ENCODE peak calls at places on chromosome 17, in four cellular contexts. One of them, this sample, is unnamed.

GRCh38 chr17:55818451-55819375 is 67.9 kb downstream of the PCTP start:
- DNase-seq in H1: no peak
- DNase-seq in GM12891: no peak
- DNase-seq in GM12878: no peak
- DNase-seq in this sample: no peak

GRCh38 chr17:43014020-43014615 is 7.5 kb downstream of the IFI35 start:
- DNase-seq in H1: no peak
- DNase-seq in GM12891: no peak
- DNase-seq in GM12878: no peak
- DNase-seq in this sample: no peak

GRCh38 chr17:40479754-40480480 is 21.5 kb downstream of the TNS4 start:
- DNase-seq in H1: no peak
- DNase-seq in GM12891: no peak
- DNase-seq in GM12878: no peak
- DNase-seq in this sample: no peak

GRCh38 chr17:39450051-39450450 is 1.0 kb downstream of the MED1 start:
- DNase-seq in H1: no peak
- DNase-seq in GM12891: no peak
- DNase-seq in GM12878: no peak
- DNase-seq in this sample: no peak

GRCh38 chr17:77737442-77738265 is 220.8 kb upstream of the TNRC6C start:
- DNase-seq in H1: no peak
- DNase-seq in GM12891: no peak
- DNase-seq in GM12878: no peak
- DNase-seq in this sample: no peak

GRCh38 chr17:80679816-80680215 is 135.2 kb downstream of the RPTOR start:
- DNase-seq in H1: no peak
- DNase-seq in GM12891: no peak
- DNase-seq in GM12878: no peak
- DNase-seq in this sample: no peak

GRCh38 chr17:59859444-59860025 is 33.2 kb downstream of the TUBD1 start:
- DNase-seq in H1: no peak
- DNase-seq in GM12891: no peak
- DNase-seq in GM12878: no peak
- DNase-seq in this sample: no peak

GRCh38 chr17:1617620-1618174 is 10.9 kb downstream of the SLC43A2 start:
- DNase-seq in H1: no peak
- DNase-seq in GM12891: no peak
- DNase-seq in GM12878: no peak
- DNase-seq in this sample: no peak

GRCh38 chr17:64036198-64036922 is 15.9 kb upstream of the ICAM2 start:
- DNase-seq in H1: no peak
- DNase-seq in GM12891: no peak
- DNase-seq in GM12878: no peak
- DNase-seq in this sample: no peak

GRCh38 chr17:56909742-56910508 is 3.9 kb downstream of the TRIM25 start:
- DNase-seq in H1: no peak
- DNase-seq in GM12891: no peak
- DNase-seq in GM12878: no peak
- DNase-seq in this sample: no peak

GRCh38 chr17:56635640-56636039 is 42.1 kb downstream of the NOG start:
- DNase-seq in H1: no peak
- DNase-seq in GM12891: no peak
- DNase-seq in GM12878: no peak
- DNase-seq in this sample: no peak

GRCh38 chr17:32783602-32784001 is 93.3 kb downstream of the MYO1D start:
- DNase-seq in H1: no peak
- DNase-seq in GM12891: peak
- DNase-seq in GM12878: peak
- DNase-seq in this sample: no peak

GRCh38 chr17:4610656-4611055 is 26.3 kb downstream of the SMTNL2 start:
- DNase-seq in H1: no peak
- DNase-seq in GM12891: no peak
- DNase-seq in GM12878: no peak
- DNase-seq in this sample: no peak

GRCh38 chr17:50501906-50502642 is 6.2 kb upstream of the MYCBPAP start:
- DNase-seq in H1: no peak
- DNase-seq in GM12891: no peak
- DNase-seq in GM12878: no peak
- DNase-seq in this sample: no peak

GRCh38 chr17:81144423-81144781 is 20.9 kb upstream of the PVALEF start:
- DNase-seq in H1: no peak
- DNase-seq in GM12891: no peak
- DNase-seq in GM12878: no peak
- DNase-seq in this sample: no peak

GRCh38 chr17:76714822-76715461 is 4.2 kb upstream of the MXRA7 start:
- DNase-seq in H1: no peak
- DNase-seq in GM12891: no peak
- DNase-seq in GM12878: no peak
- DNase-seq in this sample: no peak

GRCh38 chr17:49687878-49688491 is 10.1 kb upstream of the SPOP start:
- DNase-seq in H1: no peak
- DNase-seq in GM12891: no peak
- DNase-seq in GM12878: no peak
- DNase-seq in this sample: no peak

GRCh38 chr17:57465551-57465950 is 209.2 kb downstream of the MSI2 start:
- DNase-seq in H1: no peak
- DNase-seq in GM12891: no peak
- DNase-seq in GM12878: no peak
- DNase-seq in this sample: no peak

GRCh38 chr17:2337152-2337810 is at the start of gene SGSM2:
- DNase-seq in H1: no peak
- DNase-seq in GM12891: peak
- DNase-seq in GM12878: no peak
- DNase-seq in this sample: peak

GRCh38 chr17:66542183-66542966 is 240.0 kb downstream of the PRKCA start:
- DNase-seq in H1: no peak
- DNase-seq in GM12891: no peak
- DNase-seq in GM12878: peak
- DNase-seq in this sample: peak

GRCh38 chr17:66543526-66543925 is 241.1 kb downstream of the PRKCA start:
- DNase-seq in H1: no peak
- DNase-seq in GM12891: no peak
- DNase-seq in GM12878: no peak
- DNase-seq in this sample: no peak

GRCh38 chr17:66542967-66543525 is 240.6 kb downstream of the PRKCA start:
- DNase-seq in H1: no peak
- DNase-seq in GM12891: no peak
- DNase-seq in GM12878: no peak
- DNase-seq in this sample: no peak

GRCh38 chr17:66540131-66540781 is 237.8 kb downstream of the PRKCA start:
- DNase-seq in H1: no peak
- DNase-seq in GM12891: no peak
- DNase-seq in GM12878: no peak
- DNase-seq in this sample: no peak

DNA sequence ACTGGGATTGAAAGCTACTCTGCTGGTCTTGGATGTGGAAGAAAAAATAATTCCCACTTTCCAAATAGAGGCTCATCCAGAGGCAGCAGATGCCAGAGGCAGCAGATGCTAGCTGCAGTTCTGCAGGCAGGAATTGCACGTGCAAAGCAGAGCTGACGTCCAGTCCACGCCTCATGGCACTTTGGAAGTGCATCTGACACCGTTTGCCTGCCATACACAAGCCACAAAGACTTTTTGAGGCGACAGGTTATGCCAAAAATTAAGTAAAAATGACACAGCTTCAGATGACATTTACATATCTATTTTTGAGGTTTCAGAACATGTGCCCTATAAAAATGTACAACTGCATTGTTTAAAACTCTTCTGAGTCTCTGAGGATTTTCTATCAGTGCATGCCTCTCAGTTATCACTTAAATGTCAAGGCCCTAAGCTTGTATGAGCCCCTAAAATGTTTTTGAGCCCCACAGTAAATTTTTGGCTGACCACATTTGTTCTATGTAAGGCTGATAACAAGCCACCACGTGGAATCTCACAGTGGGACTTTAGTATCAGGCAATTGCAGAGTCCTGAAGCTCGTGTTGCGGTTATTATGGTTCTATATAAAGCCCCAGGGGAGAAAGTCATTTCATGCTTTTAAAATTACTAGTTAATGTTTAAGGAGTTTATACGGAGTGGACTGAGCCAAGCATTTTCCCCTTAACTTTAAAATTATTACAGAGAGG is 239.2 kb downstream of the PRKCA start:
- DNase-seq in H1: no peak
- DNase-seq in GM12891: no peak
- DNase-seq in GM12878: peak
- DNase-seq in this sample: no peak
- TF ChIP-seq TAF1 in H1: no peak
- TF ChIP-seq TAF1 in GM12891: no peak
- TF ChIP-seq TAF1 in GM12878: no peak
- TF ChIP-seq TAF1 in this sample: no peak

GRCh38 chr17:31116167-31116566 is 21.4 kb downstream of the NF1 start:
- DNase-seq in H1: no peak
- DNase-seq in GM12891: no peak
- DNase-seq in GM12878: no peak
- DNase-seq in this sample: no peak

GRCh38 chr17:31115168-31115567 is 20.4 kb downstream of the NF1 start:
- DNase-seq in H1: no peak
- DNase-seq in GM12891: no peak
- DNase-seq in GM12878: no peak
- DNase-seq in this sample: no peak

GRCh38 chr17:31113939-31114338 is 19.2 kb downstream of the NF1 start:
- DNase-seq in H1: no peak
- DNase-seq in GM12891: no peak
- DNase-seq in GM12878: no peak
- DNase-seq in this sample: no peak

GRCh38 chr17:31111183-31111582 is 16.4 kb downstream of the NF1 start:
- DNase-seq in H1: no peak
- DNase-seq in GM12891: no peak
- DNase-seq in GM12878: no peak
- DNase-seq in this sample: no peak

GRCh38 chr17:31112001-31112661 is 17.4 kb downstream of the NF1 start:
- DNase-seq in H1: no peak
- DNase-seq in GM12891: no peak
- DNase-seq in GM12878: no peak
- DNase-seq in this sample: no peak
- TF ChIP-seq POLR2A in H1: no peak
- TF ChIP-seq POLR2A in GM12891: no peak
- TF ChIP-seq POLR2A in GM12878: no peak
- TF ChIP-seq POLR2A in this sample: no peak

DNA sequence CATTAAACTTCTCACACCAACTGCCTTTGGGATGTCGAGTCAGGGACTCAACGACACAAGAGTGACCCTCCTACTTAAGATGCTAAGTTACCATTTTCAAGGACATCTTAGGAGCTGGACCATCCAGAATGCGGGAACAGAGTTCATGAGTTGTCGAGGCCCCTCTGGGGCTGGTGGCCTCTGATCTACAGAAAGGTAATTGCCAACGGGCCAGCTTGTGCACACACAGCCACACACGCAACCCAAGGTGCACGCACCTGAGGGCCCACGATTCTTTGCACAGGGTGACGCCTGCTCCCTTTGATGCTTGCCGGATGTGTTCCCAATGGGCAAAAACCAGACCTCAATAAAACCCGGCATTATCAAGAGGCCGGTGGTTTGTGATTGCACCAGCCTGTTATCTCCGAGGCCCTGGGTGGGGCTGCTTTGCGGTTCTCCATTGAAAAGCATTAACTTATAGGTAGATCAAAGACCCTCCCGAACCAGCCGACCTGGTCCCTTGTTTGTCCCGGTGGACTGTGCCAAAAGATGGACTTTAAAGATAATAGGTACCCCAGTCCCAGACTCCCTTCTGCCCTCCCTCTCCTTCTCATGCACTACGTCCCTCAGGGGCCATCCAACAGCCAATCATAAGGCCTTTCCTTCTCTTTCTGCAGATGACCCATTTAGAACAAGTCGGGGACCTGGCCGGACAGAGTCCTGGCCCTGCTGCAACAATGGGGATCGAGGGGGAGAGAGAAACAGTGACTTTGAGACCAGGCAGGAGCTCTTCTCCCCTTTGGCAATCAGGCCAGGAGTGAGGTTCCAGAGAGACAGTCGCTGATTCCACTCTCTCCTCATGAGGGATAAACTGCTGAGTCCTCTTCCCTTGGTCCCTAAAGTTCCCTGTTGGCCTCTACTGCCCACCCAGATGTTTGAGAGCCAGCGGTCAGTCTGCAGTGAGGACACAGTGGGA is 292.5 kb downstream of the SOX9 start:
- DNase-seq in H1: no peak
- DNase-seq in GM12891: no peak
- DNase-seq in GM12878: no peak
- DNase-seq in this sample: no peak
- TF ChIP-seq POLR2AphosphoS5 in H1: no peak
- TF ChIP-seq POLR2AphosphoS5 in GM12891: no peak
- TF ChIP-seq POLR2AphosphoS5 in GM12878: no peak
- TF ChIP-seq POLR2AphosphoS5 in this sample: no peak

GRCh38 chr17:9074106-9074505 is 52.8 kb downstream of the NTN1 start:
- DNase-seq in H1: no peak
- DNase-seq in GM12891: no peak
- DNase-seq in GM12878: no peak
- DNase-seq in this sample: no peak

GRCh38 chr17:9072626-9073339 is 51.5 kb downstream of the NTN1 start:
- DNase-seq in H1: no peak
- DNase-seq in GM12891: no peak
- DNase-seq in GM12878: no peak
- DNase-seq in this sample: no peak

GRCh38 chr17:9071921-9072503 is 50.7 kb downstream of the NTN1 start:
- DNase-seq in H1: no peak
- DNase-seq in GM12891: no peak
- DNase-seq in GM12878: no peak
- DNase-seq in this sample: no peak

DNA sequence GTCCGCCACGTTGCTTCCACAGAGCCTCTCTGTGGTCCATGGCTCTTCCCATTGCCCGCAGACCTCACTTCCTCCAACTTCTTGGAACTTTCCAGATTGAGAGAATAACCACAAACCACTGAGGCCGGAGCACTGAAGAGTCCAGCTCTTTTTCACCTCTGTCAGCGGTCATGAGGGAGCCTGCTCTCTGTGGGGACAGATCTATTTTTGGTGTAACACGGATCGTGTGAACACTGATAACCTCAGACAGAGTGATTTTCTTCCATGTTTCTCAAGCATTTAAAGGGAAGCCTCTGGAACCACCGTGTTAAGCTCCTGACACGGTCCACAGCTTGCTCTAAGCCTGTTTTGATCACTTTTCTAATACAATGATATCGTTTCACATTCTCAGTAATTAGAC is 49.7 kb downstream of the NTN1 start:
- DNase-seq in H1: no peak
- DNase-seq in GM12891: no peak
- DNase-seq in GM12878: no peak
- DNase-seq in this sample: no peak
- TF ChIP-seq TAF1 in H1: no peak
- TF ChIP-seq TAF1 in GM12891: no peak
- TF ChIP-seq TAF1 in GM12878: no peak
- TF ChIP-seq TAF1 in this sample: no peak